ENCODE peak calls at places on chromosome 2, in four cellular contexts. S is uterus, Z is heart left ventricle, I is breast epithelium. C is an unnamed sample. For H3K4me1, the result is how much of the 10 kb centered on the place peaks cover.

GRCh38 chr2:68325056-68325455 is 5.3 kb upstream of the CNRIP1 start:
- DNase-seq in S (no peak), Z (no peak), I (no peak), C (no peak)

GRCh38 chr2:213150315-213150951 is 979 bp downstream of the IKZF2 start:
- DNase-seq in S (peak), Z (peak), I (no peak), C (no peak)

GRCh38 chr2:126831234-126832005 is 67.3 kb upstream of the TEX51 start:
- DNase-seq in S (no peak), Z (no peak), I (no peak), C (no peak)

GRCh38 chr2:217105733-217106649 is 246.1 kb upstream of the TNP1 start:
- DNase-seq in S (no peak), Z (no peak), I (no peak), C (no peak)

GRCh38 chr2:135590594-135591290 is 59.5 kb downstream of the R3HDM1 start:
- DNase-seq in S (no peak), Z (no peak), I (no peak), C (no peak)

GRCh38 chr2:86788881-86789686 is 1.6 kb downstream of the CD8A start:
- DNase-seq in S (no peak), Z (no peak), I (no peak), C (no peak)

GRCh38 chr2:19731040-19731439 is 170.7 kb downstream of the TTC32 start:
- DNase-seq in S (no peak), Z (no peak), I (no peak), C (no peak)

GRCh38 chr2:136019825-136020224 is 34.4 kb upstream of the DARS1 start:
- DNase-seq in S (no peak), Z (no peak), I (peak), C (no peak)

GRCh38 chr2:234420406-234420805 is 76.5 kb downstream of the ARL4C start:
- DNase-seq in S (no peak), Z (no peak), I (no peak), C (no peak)

GRCh38 chr2:234423884-234424283 is 73.0 kb downstream of the ARL4C start:
- DNase-seq in S (no peak), Z (no peak), I (no peak), C (no peak)

GRCh38 chr2:234422242-234422641 is 74.6 kb downstream of the ARL4C start:
- DNase-seq in S (no peak), Z (no peak), I (no peak), C (no peak)

GRCh38 chr2:234425923-234426603 is 70.8 kb downstream of the ARL4C start:
- DNase-seq in S (no peak), Z (no peak), I (no peak), C (no peak)

DNA sequence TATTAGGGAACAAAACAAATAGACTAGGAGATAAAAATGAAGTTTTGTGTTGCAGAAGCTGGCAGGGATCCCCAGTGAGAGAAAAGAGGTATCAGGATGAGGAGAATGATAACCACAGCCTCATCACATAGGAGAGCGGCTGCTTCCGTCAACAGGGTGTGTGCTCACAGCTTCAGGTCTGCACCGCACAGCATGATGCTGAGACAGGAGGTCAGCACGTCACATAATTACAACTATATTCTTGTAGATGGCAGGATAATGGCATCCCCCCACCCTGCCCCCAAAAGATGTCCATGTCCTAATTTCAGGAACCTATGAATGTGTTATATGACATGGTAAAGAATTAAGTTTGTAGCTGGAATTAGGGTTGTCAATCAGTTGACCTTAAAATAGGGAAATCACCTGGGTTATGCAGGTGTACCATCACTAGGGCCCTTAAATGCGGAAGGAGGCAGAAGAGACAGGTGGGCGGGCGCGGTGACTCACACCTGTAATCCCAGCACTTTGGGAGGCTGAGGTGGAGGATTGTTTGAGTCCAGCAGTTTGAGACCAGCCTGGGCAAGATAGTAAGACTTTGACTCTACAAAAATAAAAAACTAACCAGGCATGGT is 73.9 kb downstream of the ARL4C start:
- DNase-seq in S (no peak), Z (no peak), I (no peak), C (no peak)
- H3K4me1 ChIP-seq in S (under half), Z (under half), I (under half), C (under half)

DNA sequence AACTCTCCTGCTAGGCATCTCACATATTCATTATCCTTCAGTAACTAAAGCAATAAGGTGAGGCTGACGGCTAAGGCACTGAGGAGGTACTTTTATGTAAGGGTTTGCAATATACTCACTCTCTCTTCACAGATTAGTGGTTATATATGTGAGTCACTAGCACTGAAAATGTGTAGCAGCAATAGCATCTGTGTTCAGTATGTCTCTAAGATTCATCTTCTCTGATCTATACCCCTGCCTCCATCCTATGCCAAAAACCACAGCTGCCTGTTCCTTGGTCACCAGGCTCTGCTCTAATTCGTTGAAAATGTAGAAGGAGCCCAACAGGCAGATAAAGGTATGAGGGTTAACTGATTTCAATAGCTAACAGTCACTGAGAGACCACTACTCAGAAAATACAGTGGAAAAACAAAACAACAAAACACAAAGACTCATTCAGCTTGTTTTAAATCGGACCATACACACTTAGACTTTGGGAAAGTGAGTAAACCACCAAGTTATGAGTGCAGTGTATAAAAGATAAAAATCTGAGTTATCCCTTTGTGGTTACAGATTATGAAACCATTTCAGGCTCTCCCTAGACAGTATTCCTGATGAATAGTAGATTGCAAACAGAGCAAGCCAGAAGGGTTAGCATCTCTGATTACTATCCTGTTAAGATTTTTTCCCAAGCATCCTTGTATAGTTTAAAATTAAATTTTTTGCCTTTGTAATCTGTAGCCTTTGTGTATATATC is 75.3 kb upstream of the CYP26B1 start:
- DNase-seq in S (no peak), Z (no peak), I (no peak), C (no peak)
- H3K27ac ChIP-seq in S (no peak), Z (no peak), I (no peak), C (no peak)

GRCh38 chr2:42834161-42834560 is 41.8 kb upstream of the HAAO start:
- DNase-seq in S (no peak), Z (no peak), I (peak), C (no peak)

GRCh38 chr2:42832289-42832634 is 39.9 kb upstream of the HAAO start:
- DNase-seq in S (no peak), Z (no peak), I (no peak), C (no peak)

GRCh38 chr2:42840141-42840540 is 47.8 kb upstream of the HAAO start:
- DNase-seq in S (peak), Z (no peak), I (no peak), C (no peak)

GRCh38 chr2:42838133-42838532 is 45.8 kb upstream of the HAAO start:
- DNase-seq in S (peak), Z (no peak), I (no peak), C (no peak)

DNA sequence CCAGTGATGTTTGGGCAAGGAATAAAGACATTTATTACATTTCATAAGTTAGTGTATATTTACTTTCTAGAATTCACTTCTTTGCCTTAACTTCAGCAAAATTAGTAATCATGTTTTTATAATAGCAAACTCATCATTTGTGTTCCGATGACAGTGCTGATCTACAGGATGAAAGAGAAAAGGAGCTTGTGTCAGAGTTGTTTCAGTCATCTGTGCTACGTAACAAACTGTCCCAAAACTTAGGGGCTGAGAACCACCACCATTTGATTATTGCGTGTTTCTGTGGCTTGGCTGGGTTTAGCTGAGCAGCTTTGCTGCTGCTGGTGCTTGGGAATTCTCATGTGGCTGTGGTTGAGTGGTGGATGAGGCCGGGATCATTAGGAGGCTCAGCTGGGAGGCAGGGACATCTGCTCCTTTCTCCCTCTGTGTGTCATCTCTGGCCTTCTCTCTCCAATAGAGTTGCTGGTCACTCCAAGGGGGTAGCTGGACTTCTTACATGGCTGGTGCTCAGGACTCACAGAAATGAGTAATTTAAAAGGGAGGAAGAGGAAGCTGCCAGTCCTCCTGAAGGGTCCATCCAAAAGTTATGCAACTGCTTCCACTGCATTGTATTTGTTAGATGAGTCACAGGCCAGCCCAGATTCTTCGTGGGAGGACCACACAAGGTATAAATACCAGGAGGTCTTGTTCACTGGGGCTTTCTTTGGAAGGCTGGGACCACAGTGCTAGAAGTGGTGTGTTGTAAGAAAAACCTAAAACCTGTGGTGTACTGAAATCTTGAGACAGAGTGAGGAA is 43.4 kb upstream of the HAAO start:
- DNase-seq in S (peak), Z (no peak), I (peak), C (no peak)
- TF ChIP-seq POLR2A in S (no peak), Z (peak), I (peak), C (no peak)

GRCh38 chr2:240455719-240456606 is 20.5 kb downstream of the GPC1 start:
- DNase-seq in S (no peak), Z (no peak), I (no peak), C (no peak)
- H3K4me1 ChIP-seq in S (under half), Z (under half), I (under half), C (half or more)

GRCh38 chr2:207724113-207724512 is 12.7 kb downstream of the CCNYL1 start:
- DNase-seq in S (no peak), Z (no peak), I (no peak), C (no peak)
- H3K27ac ChIP-seq in S (no peak), Z (no peak), I (no peak), C (no peak)

C was measured in esophagus squamous epithelium.